ENCODE peak calls at places on chromosomes 1 and 21, in eight cellular contexts. V is neural progenitor cell; C is stimulated activated CD8-positive, alpha-beta memory T cell treated with anti-CD3 and anti-CD28 coated beads, Interleukin-4, amount 100 ng/mL, for 48 hours; T is BE2C; Q is cardiac muscle cell; G is GM19239; R is activated CD8-positive, alpha-beta memory T cell treated with anti-CD3 and anti-CD28 coated beads for 48 hours; M is lung. Z is an unnamed sample.

GRCh38 chr1:230768903-230769570 is 21.8 kb downstream of the CAPN9 start:
- DNase-seq in V (no peak), C (no peak), T (no peak), Q (no peak), G (no peak), R (no peak), M (no peak), Z (no peak)

GRCh38 chr1:153805042-153805745 is 30.0 kb downstream of the SLC27A3 start:
- DNase-seq in V (no peak), C (peak; percentile 79), T (no peak), Q (peak; percentile 17), G (peak; percentile 89), R (peak; percentile 40), M (peak; percentile 64), Z (peak; percentile 89)

GRCh38 chr21:42276526-42277154 is 38.6 kb downstream of the TFF3 start:
- DNase-seq in V (no peak), C (no peak), T (no peak), Q (no peak), G (no peak), R (no peak), M (no peak), Z (no peak)

GRCh38 chr1:212127219-212127618 is 91.7 kb downstream of the DTL start:
- DNase-seq in V (peak; percentile 50), C (no peak), T (no peak), Q (no peak), G (no peak), R (no peak), M (no peak), Z (no peak)

GRCh38 chr1:207084701-207085180 is 3.9 kb upstream of the C4BPB start:
- DNase-seq in V (peak; percentile 78), C (peak; percentile 54), T (peak; percentile 44), Q (peak; percentile 83), G (peak; percentile 46), R (no peak), M (peak; percentile 71), Z (peak; percentile 59)

GRCh38 chr1:44131411-44131810 is 10.0 kb downstream of the KLF18 start:
- DNase-seq in V (no peak), C (no peak), T (no peak), Q (no peak), G (no peak), R (no peak), M (no peak), Z (no peak)

GRCh38 chr1:206066479-206067171 is 13.7 kb downstream of the RHEX start:
- DNase-seq in V (no peak), C (no peak), T (no peak), Q (peak; percentile 68), G (peak; percentile 48), R (no peak), M (no peak), Z (peak; percentile 39)

GRCh38 chr1:220926146-220926545 is 46.9 kb downstream of the HLX start:
- DNase-seq in V (no peak), C (no peak), T (no peak), Q (no peak), G (no peak), R (no peak), M (no peak), Z (no peak)

GRCh38 chr21:35924714-35925301 is 135.5 kb downstream of the SETD4 start:
- DNase-seq in V (no peak), C (no peak), T (no peak), Q (no peak), G (no peak), R (no peak), M (no peak), Z (no peak)

GRCh38 chr1:20069932-20070331 is at the start of gene PLA2G5:
- DNase-seq in V (peak; percentile 26), C (no peak), T (no peak), Q (peak; percentile 17), G (no peak), R (no peak), M (peak; percentile 50), Z (peak; percentile 3)

GRCh38 chr21:38914531-38915385 is 109.0 kb downstream of the ETS2 start:
- DNase-seq in V (no peak), C (no peak), T (no peak), Q (peak; percentile 53), G (no peak), R (no peak), M (no peak), Z (no peak)

GRCh38 chr1:116075981-116076380 is 35.2 kb upstream of the MAB21L3 start:
- DNase-seq in V (no peak), C (no peak), T (no peak), Q (no peak), G (no peak), R (no peak), M (no peak), Z (no peak)

GRCh38 chr1:33943978-33944377 is 80.1 kb downstream of the HMGB4 start:
- DNase-seq in V (no peak), C (no peak), T (no peak), Q (no peak), G (no peak), R (no peak), M (no peak), Z (no peak)

Z was measured in GM13976.